ENCODE peak calls at places on chromosomes 13 and 19, in five cellular contexts. K, O, Q, Y and P are unnamed samples.

GRCh38 chr13:45257638-45258338 is 56.9 kb upstream of the KCTD4 start:
- DNase-seq in Q (no peak), K (no peak), Y (no peak), O (no peak), P (no peak)

GRCh38 chr19:29668746-29669609 is 3.7 kb downstream of the PLEKHF1 start:
- DNase-seq in K (no peak), Q (no peak), O (no peak), Y (no peak), P (no peak)

GRCh38 chr19:2081873-2082810 is 14.0 kb downstream of the MOB3A start:
- DNase-seq in Y (no peak), O (no peak), K (no peak), Q (no peak), P (no peak)

GRCh38 chr19:38617764-38618589 is at the start of gene MAP4K1:
- DNase-seq in K (no peak), Y (peak), Q (peak), O (peak), P (peak)

GRCh38 chr19:6776999-6777398 is 4.5 kb downstream of the VAV1 start:
- DNase-seq in Q (no peak), O (no peak), K (no peak), Y (no peak), P (no peak)

GRCh38 chr19:7552781-7553180 is 17.3 kb downstream of the PNPLA6 start:
- DNase-seq in Y (no peak), Q (no peak), O (no peak), K (no peak), P (no peak)

GRCh38 chr19:18282788-18283141 is 1.3 kb upstream of the JUND start:
- DNase-seq in O (no peak), Q (no peak), K (no peak), Y (no peak), P (no peak)

GRCh38 chr13:37645181-37645580 is 46.6 kb upstream of the POSTN start:
- DNase-seq in K (no peak), Q (no peak), Y (no peak), O (no peak), P (no peak)

GRCh38 chr13:90591927-90592268 is 755.6 kb upstream of the MIR17HG start:
- DNase-seq in Q (no peak), O (no peak), K (no peak), Y (no peak), P (no peak)

GRCh38 chr13:105328212-105328611 is 1207.2 kb downstream of the EFNB2 start:
- DNase-seq in K (no peak), Q (no peak), O (no peak), Y (no peak), P (no peak)

GRCh38 chr19:1104452-1105216 is 840 bp downstream of the GPX4 start:
- DNase-seq in K (no peak), Y (peak), Q (peak), O (peak), P (peak)

GRCh38 chr13:51380269-51380668 is 40.8 kb downstream of the SERPINE3 start:
- DNase-seq in K (no peak), Q (no peak), Y (no peak), O (no peak), P (no peak)

GRCh38 chr19:4636151-4636717 is 3.1 kb upstream of the TNFAIP8L1 start:
- DNase-seq in O (peak), K (no peak), Q (peak), Y (peak), P (peak)

GRCh38 chr19:51489113-51489512 is 10.8 kb downstream of the CEACAM18 start:
- DNase-seq in O (no peak), Q (no peak), K (no peak), Y (no peak), P (no peak)

GRCh38 chr19:18119243-18120105 is 21.9 kb downstream of the MAST3 start:
- DNase-seq in Y (peak), Q (no peak), O (no peak), K (no peak), P (peak)

GRCh38 chr13:95217920-95218830 is 83.1 kb downstream of the ABCC4 start:
- DNase-seq in O (no peak), Y (no peak), Q (no peak), K (no peak), P (no peak)

GRCh38 chr13:23509781-23510543 is 60.2 kb upstream of the TNFRSF19 start:
- DNase-seq in K (peak), Y (no peak), Q (no peak), O (no peak), P (no peak)

GRCh38 chr19:1871630-1872029 is 8.3 kb upstream of the KLF16 start:
- DNase-seq in Y (no peak), O (no peak), K (no peak), Q (no peak), P (no peak)

GRCh38 chr13:71477735-71478134 is 389.3 kb downstream of the DACH1 start:
- DNase-seq in Q (no peak), K (no peak), Y (no peak), O (no peak), P (no peak)

GRCh38 chr13:24071423-24072075 is 89.0 kb upstream of the SPATA13 start:
- DNase-seq in K (peak), Q (no peak), O (no peak), Y (no peak), P (no peak)

GRCh38 chr19:47215581-47215980 is 15.4 kb downstream of the BBC3 start:
- DNase-seq in Q (no peak), Y (no peak), O (no peak), K (no peak), P (no peak)

GRCh38 chr19:35318679-35319448 is 10.1 kb upstream of the CD22 start:
- DNase-seq in Y (no peak), K (peak), O (no peak), Q (no peak), P (no peak)

GRCh38 chr19:19134687-19135158 is 3.6 kb downstream of the TMEM161A start:
- DNase-seq in O (no peak), Q (no peak), K (no peak), Y (no peak), P (no peak)

GRCh38 chr13:45021250-45021649 is 31.9 kb downstream of the GPALPP1 start:
- DNase-seq in Y (no peak), K (no peak), Q (no peak), O (no peak), P (no peak)

GRCh38 chr13:106599875-106600797 is 32.2 kb upstream of the ARGLU1 start:
- DNase-seq in K (no peak), Y (no peak), O (no peak), Q (no peak), P (no peak)

GRCh38 chr13:33169273-33169980 is 116.1 kb downstream of the STARD13 start:
- DNase-seq in Y (no peak), Q (no peak), O (no peak), K (peak), P (no peak)

GRCh38 chr13:25766576-25766975 is 285.2 kb downstream of the SHISA2 start:
- DNase-seq in Y (no peak), O (no peak), Q (no peak), K (no peak), P (no peak)

GRCh38 chr13:76516013-76516412 is 370.2 kb downstream of the KCTD12 start:
- DNase-seq in Q (no peak), K (peak), Y (no peak), O (no peak), P (no peak)